ENCODE peak calls at places on chromosomes 2 and 18, in nine cellular contexts. P is esophagus squamous epithelium, B is transverse colon, C is thoracic aorta, O is spleen, M is ascending aorta, J is tibial nerve, F is lower lobe of right lung, W is upper lobe of right lung. N is an unnamed sample.

GRCh38 chr2:70942396-70942795 is 6.7 kb downstream of the ATP6V1B1 start:
- DNase-seq in P (no peak), B (no peak), C (no peak), O (no peak), M (no peak), J (no peak), F (no peak), W (peak; percentile 47), N (no peak)

GRCh38 chr18:6363216-6363615 is 51.5 kb downstream of the L3MBTL4 start:
- DNase-seq in P (no peak), B (no peak), C (no peak), O (no peak), M (no peak), J (no peak), F (no peak), W (no peak), N (no peak)

GRCh38 chr2:59032469-59032868 is 791.3 kb upstream of the FANCL start:
- DNase-seq in P (no peak), B (no peak), C (no peak), O (no peak), M (no peak), J (no peak), F (no peak), W (no peak), N (no peak)

GRCh38 chr2:3630631-3631030 is 27.4 kb upstream of the ALLC start:
- DNase-seq in P (no peak), B (no peak), C (no peak), O (peak; percentile 24), M (no peak), J (no peak), F (no peak), W (peak; percentile 18), N (peak; percentile 3)

GRCh38 chr2:157418215-157418614 is 25.7 kb downstream of the CYTIP start:
- DNase-seq in P (no peak), B (no peak), C (no peak), O (no peak), M (no peak), J (no peak), F (no peak), W (no peak), N (no peak)

GRCh38 chr2:37583867-37584266 is 87.6 kb downstream of the CDC42EP3 start:
- DNase-seq in P (no peak), B (no peak), C (no peak), O (no peak), M (no peak), J (no peak), F (no peak), W (no peak), N (no peak)

GRCh38 chr2:157751462-157752058 is 122.9 kb upstream of the ACVR1C start:
- DNase-seq in P (no peak), B (no peak), C (no peak), O (no peak), M (no peak), J (no peak), F (no peak), W (no peak), N (no peak)

GRCh38 chr2:42823744-42824453 is 31.5 kb upstream of the HAAO start:
- DNase-seq in P (no peak), B (no peak), C (no peak), O (peak; percentile 52), M (no peak), J (no peak), F (no peak), W (no peak), N (no peak)

GRCh38 chr2:80058562-80058961 is 246.0 kb downstream of the LRRTM1 start:
- DNase-seq in P (no peak), B (no peak), C (no peak), O (no peak), M (no peak), J (no peak), F (no peak), W (no peak), N (no peak)

GRCh38 chr2:241833101-241833937 is 24.3 kb downstream of the NEU4 start:
- DNase-seq in P (no peak), B (no peak), C (no peak), O (no peak), M (no peak), J (no peak), F (no peak), W (no peak), N (no peak)

GRCh38 chr2:25259744-25260124 is 82.0 kb downstream of the DNMT3A start:
- DNase-seq in P (no peak), B (no peak), C (no peak), O (no peak), M (no peak), J (no peak), F (no peak), W (no peak), N (no peak)

GRCh38 chr2:144695661-144696060 is 175.7 kb upstream of the ZEB2 start:
- DNase-seq in P (no peak), B (no peak), C (no peak), O (no peak), M (no peak), J (no peak), F (no peak), W (no peak), N (no peak)

GRCh38 chr2:43370705-43371104 is 144.3 kb upstream of the ZFP36L2 start:
- DNase-seq in P (no peak), B (no peak), C (no peak), O (no peak), M (no peak), J (no peak), F (no peak), W (no peak), N (no peak)

GRCh38 chr2:101307503-101307902 is 998 bp downstream of the RNF149 start:
- DNase-seq in P (no peak), B (no peak), C (no peak), O (no peak), M (no peak), J (no peak), F (no peak), W (no peak), N (no peak)

GRCh38 chr2:239516286-239516953 is 115.6 kb upstream of the HDAC4 start:
- DNase-seq in P (no peak), B (no peak), C (no peak), O (peak; percentile 51), M (no peak), J (no peak), F (peak; percentile 42), W (no peak), N (no peak)

GRCh38 chr2:20108655-20109396 is 57.4 kb upstream of the LAPTM4A start:
- DNase-seq in P (no peak), B (peak; percentile 28), C (no peak), O (no peak), M (no peak), J (no peak), F (no peak), W (peak; percentile 29), N (no peak)

GRCh38 chr18:41992066-41992465 is 37.0 kb downstream of the PIK3C3 start:
- DNase-seq in P (no peak), B (no peak), C (no peak), O (no peak), M (no peak), J (no peak), F (no peak), W (no peak), N (no peak)

GRCh38 chr2:219636941-219637841 is 9.8 kb downstream of the SLC4A3 start:
- DNase-seq in P (no peak), B (no peak), C (no peak), O (no peak), M (no peak), J (no peak), F (no peak), W (no peak), N (no peak)
- TF ChIP-seq CTCF in P (no peak), B (no peak), C (no peak), O (no peak), M (no peak), J (no peak), F (no peak), W (no peak), N (no peak)

GRCh38 chr2:67540962-67541361 is 143.8 kb downstream of the ETAA1 start:
- DNase-seq in P (no peak), B (no peak), C (no peak), O (no peak), M (no peak), J (no peak), F (no peak), W (no peak), N (no peak)

GRCh38 chr2:67548317-67549095 is 151.4 kb downstream of the ETAA1 start:
- DNase-seq in P (no peak), B (no peak), C (no peak), O (no peak), M (no peak), J (no peak), F (no peak), W (no peak), N (no peak)

GRCh38 chr2:67544286-67544685 is 147.2 kb downstream of the ETAA1 start:
- DNase-seq in P (no peak), B (no peak), C (no peak), O (no peak), M (no peak), J (no peak), F (no peak), W (no peak), N (no peak)
- H3K4me3 ChIP-seq in P (no peak overlapping the region), B (no peak overlapping the region), C (no peak overlapping the region), O (no peak overlapping the region), M (no peak overlapping the region), J (no peak overlapping the region), F (no peak overlapping the region), W (no peak overlapping the region), N (no peak overlapping the region)

GRCh38 chr2:64819774-64820688 is 166.3 kb upstream of the SERTAD2 start:
- DNase-seq in P (no peak), B (peak; percentile 32), C (no peak), O (no peak), M (no peak), J (no peak), F (no peak), W (no peak), N (no peak)
- H3K27ac ChIP-seq in P (peak overlapping the region; percentile 54), B (no peak overlapping the region), C (no peak overlapping the region), O (peak overlapping the region; percentile 87), M (no peak overlapping the region), J (peak overlapping the region; percentile 37), F (peak overlapping the region; percentile 71), W (peak overlapping the region; percentile 53), N (no peak overlapping the region)

GRCh38 chr2:212136216-212136795 is 402.3 kb downstream of the ERBB4 start:
- DNase-seq in P (no peak), B (no peak), C (no peak), O (no peak), M (no peak), J (no peak), F (no peak), W (no peak), N (no peak)

GRCh38 chr2:212135739-212136138 is 402.9 kb downstream of the ERBB4 start:
- DNase-seq in P (no peak), B (no peak), C (no peak), O (no peak), M (no peak), J (no peak), F (no peak), W (no peak), N (no peak)

GRCh38 chr2:212142616-212143015 is 396.0 kb downstream of the ERBB4 start:
- DNase-seq in P (no peak), B (no peak), C (no peak), O (no peak), M (no peak), J (no peak), F (no peak), W (no peak), N (no peak)

GRCh38 chr2:212145111-212145510 is 393.5 kb downstream of the ERBB4 start:
- DNase-seq in P (no peak), B (no peak), C (no peak), O (no peak), M (no peak), J (no peak), F (no peak), W (no peak), N (no peak)

GRCh38 chr2:212141499-212141898 is 397.1 kb downstream of the ERBB4 start:
- DNase-seq in P (no peak), B (no peak), C (no peak), O (no peak), M (no peak), J (no peak), F (no peak), W (no peak), N (no peak)
- TF ChIP-seq CTCF in P (no peak), B (no peak), C (no peak), O (no peak), M (no peak), J (no peak), F (no peak), W (no peak), N (no peak)

N was measured in RWPE2.